ENCODE peak calls at places on chromosomes 5 and 9, in four cellular contexts. Y is PC-3, V is mammary epithelial cell, Q is cardiac fibroblast. J is an unnamed sample.

GRCh38 chr9:79684711-79685575 is 113.2 kb downstream of the TLE4 start:
- DNase-seq in Q (no peak), Y (no peak), V (peak; percentile 66), J (peak; percentile 69)

GRCh38 chr5:15783734-15784133 is 283.8 kb downstream of the FBXL7 start:
- DNase-seq in Y (no peak), Q (no peak), V (no peak), J (no peak)

GRCh38 chr5:134114886-134115805 is 665 bp downstream of the TCF7 start:
- DNase-seq in V (no peak), Y (no peak), Q (no peak), J (no peak)

GRCh38 chr5:78809444-78809843 is 160.9 kb upstream of the LHFPL2 start:
- DNase-seq in V (no peak), Q (no peak), Y (no peak), J (no peak)

GRCh38 chr9:126000731-126001580 is 253.8 kb downstream of the PBX3 start:
- DNase-seq in V (no peak), Y (no peak), Q (no peak), J (no peak)

GRCh38 chr9:126431112-126431742 is 104.6 kb downstream of the MVB12B start:
- DNase-seq in V (no peak), Y (no peak), Q (no peak), J (no peak)

GRCh38 chr5:97600486-97600885 is 417.4 kb upstream of the RIOK2 start:
- DNase-seq in Q (no peak), Y (peak; percentile 11), V (no peak), J (peak; percentile 2)

GRCh38 chr9:116156621-116157314 is 3.2 kb downstream of the PAPPA start:
- DNase-seq in Y (peak; percentile 71), Q (peak; percentile 95), V (no peak), J (peak; percentile 56)

GRCh38 chr5:16721151-16722102 is 104.6 kb upstream of the RETREG1 start:
- DNase-seq in Q (no peak), V (no peak), Y (no peak), J (no peak)

GRCh38 chr5:148540636-148541035 is 113.7 kb downstream of the HTR4 start:
- DNase-seq in Y (no peak), Q (no peak), V (peak; percentile 4), J (no peak)

GRCh38 chr9:77856615-77857014 is 175.0 kb downstream of the GNAQ start:
- DNase-seq in Y (peak; percentile 22), V (no peak), Q (no peak), J (peak; percentile 16)

GRCh38 chr9:91486699-91487497 is 63.3 kb upstream of the NFIL3 start:
- DNase-seq in Y (no peak), V (no peak), Q (peak; percentile 78), J (no peak)

GRCh38 chr5:168291281-168291960 is at the start of gene WWC1:
- DNase-seq in Y (peak; percentile 91), Q (peak; percentile 37), V (peak; percentile 84), J (peak; percentile 86)

GRCh38 chr5:1310118-1310517 is 15.2 kb upstream of the TERT start:
- DNase-seq in V (no peak), Y (no peak), Q (no peak), J (no peak)

GRCh38 chr5:43044181-43044914 is 4.2 kb upstream of the ANXA2R start:
- DNase-seq in Y (peak; percentile 81), Q (peak; percentile 51), V (no peak), J (no peak)

GRCh38 chr9:2359821-2360220 is 261.8 kb upstream of the VLDLR start:
- DNase-seq in Y (no peak), V (no peak), Q (no peak), J (no peak)

GRCh38 chr5:672329-673139 is 20.6 kb downstream of the TPPP start:
- DNase-seq in V (peak; percentile 79), Y (peak; percentile 90), Q (peak; percentile 93), J (peak; percentile 72)

GRCh38 chr5:58773744-58774441 is 191.0 kb downstream of the RAB3C start:
- DNase-seq in Q (peak; percentile 13), V (no peak), Y (no peak), J (no peak)

GRCh38 chr9:84339523-84339922 is 1.0 kb downstream of the SLC28A3 start:
- DNase-seq in V (no peak), Y (no peak), Q (no peak), J (no peak)

GRCh38 chr9:92120138-92120537 is 4.9 kb upstream of the SPTLC1 start:
- DNase-seq in Y (no peak), Q (no peak), V (no peak), J (no peak)

GRCh38 chr5:80711938-80712337 is 57.2 kb upstream of the DHFR start:
- DNase-seq in Q (peak; percentile 40), Y (peak; percentile 37), V (peak; percentile 10), J (peak; percentile 39)

GRCh38 chr5:139794067-139794846 is 1.4 kb upstream of the PSD2 start:
- DNase-seq in Q (no peak), V (no peak), Y (no peak), J (no peak)
- H3K4me3 ChIP-seq in Q (no peak overlapping the region), V (no peak overlapping the region), Y (no peak overlapping the region), J (no peak overlapping the region)

GRCh38 chr9:9341203-9341602 is 1271.6 kb downstream of the PTPRD start:
- DNase-seq in Y (no peak), Q (no peak), V (no peak), J (no peak)

GRCh38 chr9:9337129-9337528 is 1275.7 kb downstream of the PTPRD start:
- DNase-seq in Q (no peak), V (no peak), Y (no peak), J (no peak)
- TF ChIP-seq CTCF in Q (no peak), V (no peak), Y (no peak), J (no peak)

DNA sequence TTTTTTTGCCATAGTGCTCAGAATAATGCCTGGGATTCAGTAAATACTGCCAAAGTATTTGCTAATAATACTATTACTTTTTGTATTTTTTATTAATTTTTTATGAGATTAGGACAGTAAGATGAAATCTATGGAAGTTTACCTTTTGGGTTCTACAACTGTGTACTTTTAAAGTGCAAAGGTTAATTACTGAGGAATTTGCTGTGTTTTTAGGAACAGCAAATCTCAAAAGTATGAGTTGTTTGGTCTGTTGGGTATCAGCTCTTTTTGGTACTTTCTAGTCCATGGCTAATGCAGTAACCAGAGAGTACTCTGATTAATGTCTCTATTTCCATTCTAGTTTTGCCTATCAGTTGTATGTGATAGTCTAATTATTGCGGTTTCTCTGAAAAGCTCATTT is 5.1 kb downstream of the HSPA4 start:
- DNase-seq in Q (no peak), V (no peak), Y (no peak), J (no peak)
- H3K4me3 ChIP-seq in Q (no peak overlapping the region), V (no peak overlapping the region), Y (no peak overlapping the region), J (no peak overlapping the region)

DNA sequence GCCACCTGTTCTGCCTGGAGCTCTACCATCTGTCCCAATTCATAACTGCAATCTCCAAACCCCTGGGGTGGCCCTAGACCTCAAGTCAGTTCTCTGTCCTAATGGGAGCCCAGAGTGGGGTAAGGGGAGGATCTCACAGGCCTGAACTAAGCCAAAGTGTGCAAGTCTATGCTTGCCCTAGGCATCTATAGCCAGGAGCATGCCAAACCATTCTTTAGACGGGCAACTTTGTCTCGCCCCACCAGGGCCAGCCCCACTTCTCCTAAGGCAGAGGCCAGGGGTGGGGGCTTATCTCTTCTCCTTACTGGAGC is 3.3 kb downstream of the ACSL6 start:
- DNase-seq in V (peak; percentile 56), Y (no peak), Q (no peak), J (peak; percentile 72)
- TF ChIP-seq CTCF in V (no peak), Y (peak; percentile 26), Q (no peak), J (no peak)

DNA sequence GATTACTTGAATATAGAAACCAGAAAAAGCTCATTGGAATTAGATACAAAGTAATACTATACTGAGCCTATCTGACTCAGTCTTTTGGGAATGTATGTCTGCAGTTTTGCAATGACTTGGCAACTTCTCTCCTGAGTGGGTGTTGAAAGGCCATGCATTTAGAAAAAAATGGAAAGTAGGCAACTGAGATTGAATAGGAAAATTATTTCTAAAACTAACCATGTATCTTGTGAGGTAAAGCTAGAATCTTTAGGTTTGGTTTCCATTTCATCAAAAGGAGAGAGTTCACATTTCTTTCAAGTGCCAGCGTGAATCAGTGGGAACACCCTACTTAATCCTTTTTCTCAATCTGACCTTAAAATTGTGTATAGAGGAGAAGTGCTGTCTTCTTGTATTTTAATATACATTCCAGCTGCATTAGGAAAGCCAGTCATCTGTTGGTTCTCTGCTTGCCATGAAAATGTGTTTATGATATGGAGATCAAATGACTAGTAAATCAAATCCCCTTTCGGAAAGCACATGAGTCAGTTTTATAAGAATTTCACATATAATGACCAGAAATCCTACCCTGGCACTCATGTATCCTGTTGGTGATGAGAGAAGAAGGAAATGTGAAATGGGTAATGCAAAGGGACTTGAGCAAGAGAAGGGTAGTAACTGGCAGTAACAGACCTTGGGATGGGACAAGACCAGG is 30.4 kb downstream of the NFX1 start:
- DNase-seq in V (peak; percentile 89), Q (peak; percentile 94), Y (peak; percentile 87), J (peak; percentile 90)
- H3K4me3 ChIP-seq in V (no peak overlapping the region), Q (no peak overlapping the region), Y (peak overlapping the region; percentile 7), J (no peak overlapping the region)